ENCODE peak calls at places on chromosomes 4 and X, in seven cellular contexts. U is neural progenitor cell, E is colonic mucosa, C is vagina, S is tibial artery, A is tibial nerve, T is hepatocyte. B is an unnamed sample. For H3K4me1, the result is how much of the 10 kb centered on the place peaks cover.

GRCh38 chr4:182881928-182882327 is 35.3 kb downstream of the DCTD start:
- DNase-seq in E (no peak), T (no peak), A (no peak), S (no peak), C (no peak), U (no peak), B (peak)

GRCh38 chr4:7187691-7188090 is 4.6 kb upstream of the SORCS2 start:
- DNase-seq in E (no peak), C (no peak), S (peak), T (no peak), U (no peak), A (no peak), B (no peak)

GRCh38 chrX:109830704-109831206 is 97.7 kb upstream of the ACSL4 start:
- DNase-seq in A (no peak), U (no peak), E (no peak), C (no peak), S (no peak), T (peak), B (no peak)

GRCh38 chrX:37905436-37906147 is 58.2 kb upstream of the DYNLT3 start:
- DNase-seq in U (peak), S (no peak), E (no peak), C (no peak), A (no peak), T (peak), B (peak)

GRCh38 chrX:112834016-112834855 is 6.4 kb downstream of the AMOT start:
- DNase-seq in S (no peak), U (peak), E (no peak), C (no peak), A (no peak), T (peak), B (no peak)

GRCh38 chr4:47705326-47705981 is 132.4 kb downstream of the CORIN start:
- DNase-seq in T (peak), A (no peak), U (peak), S (no peak), C (no peak), E (no peak), B (no peak)

GRCh38 chr4:3767569-3768288 is 1.5 kb downstream of the ADRA2C start:
- DNase-seq in E (peak), S (no peak), A (no peak), C (no peak), U (peak), T (peak), B (no peak)

GRCh38 chr4:103018391-103019318 is 850 bp downstream of the SLC9B1 start:
- DNase-seq in T (no peak), U (no peak), S (peak), A (peak), C (no peak), E (peak), B (no peak)

GRCh38 chrX:37405954-37406353 is 56.8 kb downstream of the PRRG1 start:
- DNase-seq in T (no peak), C (no peak), A (no peak), U (no peak), E (no peak), S (no peak), B (no peak)

GRCh38 chr4:88027611-88028608 is 20.5 kb downstream of the PKD2 start:
- DNase-seq in C (no peak), U (no peak), S (no peak), T (peak), A (no peak), E (no peak), B (no peak)

GRCh38 chr4:170128219-170128804 is 38.6 kb upstream of the AADAT start:
- DNase-seq in E (no peak), C (no peak), T (no peak), S (no peak), A (no peak), U (no peak), B (no peak)

GRCh38 chr4:4582653-4583052 is 40.8 kb upstream of the STX18 start:
- DNase-seq in E (no peak), A (no peak), C (no peak), S (no peak), U (peak), T (no peak), B (no peak)

GRCh38 chrX:69100478-69100877 is 64.8 kb downstream of the PJA1 start:
- DNase-seq in C (no peak), A (no peak), S (no peak), E (no peak), T (no peak), U (no peak), B (no peak)

GRCh38 chrX:150032742-150033141 is 94.5 kb upstream of the EOLA2 start:
- DNase-seq in S (no peak), T (peak), E (no peak), A (no peak), C (no peak), U (peak), B (no peak)

GRCh38 chr4:37737456-37737855 is 51.3 kb upstream of the RELL1 start:
- DNase-seq in S (no peak), C (no peak), T (no peak), A (no peak), E (no peak), U (no peak), B (no peak)

GRCh38 chr4:39151120-39151713 is 31.1 kb upstream of the WDR19 start:
- DNase-seq in E (no peak), S (no peak), U (no peak), T (no peak), A (no peak), C (no peak), B (no peak)

GRCh38 chrX:139203681-139204575 is 326.6 kb upstream of the F9 start:
- DNase-seq in U (peak), C (no peak), S (no peak), A (no peak), E (no peak), T (peak), B (peak)

GRCh38 chr4:54063737-54064316 is 578 bp downstream of the CHIC2 start:
- DNase-seq in U (peak), S (peak), C (no peak), E (peak), T (peak), A (peak), B (peak)

GRCh38 chrX:42189601-42190000 is 266.2 kb upstream of the CASK start:
- DNase-seq in S (no peak), T (no peak), E (no peak), U (no peak), C (no peak), A (no peak), B (no peak)

GRCh38 chr4:32025840-32026459 is 1305.8 kb downstream of the PCDH7 start:
- DNase-seq in A (no peak), T (peak), C (no peak), U (no peak), S (no peak), E (peak), B (no peak)

GRCh38 chr4:81136161-81136910 is 78.7 kb downstream of the PRKG2 start:
- DNase-seq in T (no peak), C (no peak), U (no peak), E (no peak), A (peak), S (no peak), B (no peak)

GRCh38 chrX:34656467-34656841 is 631 bp downstream of the TMEM47 start:
- DNase-seq in U (no peak), E (no peak), C (no peak), S (peak), A (no peak), T (peak), B (no peak)

GRCh38 chr4:158811704-158812103 is 42.9 kb downstream of the FNIP2 start:
- DNase-seq in T (no peak), S (no peak), C (no peak), E (peak), U (no peak), A (peak), B (peak)

GRCh38 chr4:21490682-21491081 is 457.9 kb downstream of the KCNIP4 start:
- DNase-seq in U (no peak), E (no peak), T (no peak), A (no peak), S (no peak), C (no peak), B (no peak)

GRCh38 chr4:88999392-88999791 is 57.6 kb downstream of the FAM13A start:
- DNase-seq in U (no peak), E (no peak), C (no peak), S (no peak), A (no peak), T (no peak), B (no peak)

GRCh38 chr4:75514949-75515612 is 808 bp downstream of the THAP6 start:
- DNase-seq in E (peak), S (no peak), T (no peak), C (no peak), U (peak), A (no peak), B (no peak)

GRCh38 chrX:85114776-85115175 is 111.1 kb downstream of the APOOL start:
- DNase-seq in U (no peak), A (no peak), T (no peak), C (no peak), E (no peak), S (no peak), B (no peak)

GRCh38 chr4:92199135-92199534 is 104.6 kb upstream of the GRID2 start:
- DNase-seq in T (no peak), S (no peak), A (no peak), C (no peak), E (no peak), U (no peak), B (no peak)

GRCh38 chr4:139492429-139492828 is 38.5 kb downstream of the RAB33B start:
- DNase-seq in T (no peak), E (no peak), S (no peak), U (no peak), A (no peak), C (no peak), B (no peak)

GRCh38 chr4:24164054-24164453 is 274.2 kb upstream of the PPARGC1A start:
- DNase-seq in U (no peak), T (no peak), S (no peak), C (no peak), A (no peak), E (no peak), B (no peak)

GRCh38 chrX:101676571-101676970 is 16.9 kb upstream of the ARMCX2 start:
- DNase-seq in A (no peak), S (no peak), U (no peak), C (no peak), E (no peak), T (no peak), B (no peak)

GRCh38 chrX:109822861-109823260 is 89.8 kb upstream of the ACSL4 start:
- DNase-seq in C (no peak), U (no peak), A (no peak), S (no peak), T (no peak), E (no peak), B (no peak)

GRCh38 chrX:141989134-141989533 is 85.4 kb downstream of the MAGEC1 start:
- DNase-seq in C (no peak), E (no peak), A (no peak), S (no peak), T (no peak), U (no peak), B (no peak)

GRCh38 chr4:91057871-91058270 is 930.7 kb downstream of the CCSER1 start:
- DNase-seq in A (no peak), U (no peak), C (no peak), S (no peak), T (no peak), E (no peak), B (no peak)

DNA sequence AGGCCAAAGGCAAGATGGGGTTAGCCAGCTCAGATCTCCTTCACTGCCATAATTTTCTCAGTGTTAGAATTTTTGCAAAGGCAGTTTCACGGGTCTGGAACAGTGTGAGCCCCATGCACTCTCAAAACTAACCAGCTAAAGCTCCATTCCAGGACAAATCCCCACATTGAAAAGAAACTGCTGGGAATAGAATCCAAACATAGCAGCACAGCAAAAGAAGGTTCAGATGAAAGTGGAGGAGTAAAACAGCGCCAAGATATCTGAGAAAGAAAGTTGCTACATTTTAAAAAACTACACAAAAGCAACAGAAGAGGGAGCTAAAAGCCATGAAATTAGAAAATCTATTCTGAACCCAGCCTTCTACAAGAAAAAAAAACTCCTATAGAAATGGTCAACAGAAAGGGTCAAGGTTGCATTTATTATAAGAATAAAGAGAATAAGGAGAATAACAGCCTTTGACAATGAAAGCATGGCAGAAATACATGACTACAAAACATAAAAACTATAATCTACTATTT is 39.6 kb upstream of the SLC7A3 start:
- DNase-seq in U (peak), S (no peak), A (no peak), C (no peak), T (no peak), E (no peak), B (no peak)
- TF ChIP-seq CTCF in U (peak), S (peak), A (no peak), C (no peak), T (peak), E (no peak), B (no peak)

DNA sequence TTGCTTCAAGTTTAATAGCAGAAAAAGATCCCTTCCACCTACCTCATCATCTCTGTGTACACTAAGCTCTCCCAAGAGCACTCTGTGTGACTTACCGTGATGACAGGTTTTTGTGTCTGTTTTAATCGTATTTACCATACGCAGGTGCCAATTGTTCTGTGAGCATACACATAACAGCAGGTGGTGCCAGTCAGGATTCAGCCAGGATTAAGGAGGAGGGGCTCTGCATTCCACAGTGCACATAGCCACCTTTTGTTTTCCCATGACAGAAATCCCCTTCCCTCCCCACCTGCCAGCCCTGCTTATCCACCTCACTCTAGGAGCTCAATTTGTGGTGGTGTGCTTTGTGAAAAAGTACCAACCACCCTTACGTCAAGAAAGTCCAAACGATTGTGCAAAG is 14.8 kb downstream of the ANK2 start:
- DNase-seq in E (no peak), S (no peak), U (peak), T (no peak), C (no peak), A (no peak), B (no peak)
- H3K4me1 ChIP-seq in E (under half), S (under half), U (half or more), T (under half), C (under half), A (under half), B (under half)

DNA sequence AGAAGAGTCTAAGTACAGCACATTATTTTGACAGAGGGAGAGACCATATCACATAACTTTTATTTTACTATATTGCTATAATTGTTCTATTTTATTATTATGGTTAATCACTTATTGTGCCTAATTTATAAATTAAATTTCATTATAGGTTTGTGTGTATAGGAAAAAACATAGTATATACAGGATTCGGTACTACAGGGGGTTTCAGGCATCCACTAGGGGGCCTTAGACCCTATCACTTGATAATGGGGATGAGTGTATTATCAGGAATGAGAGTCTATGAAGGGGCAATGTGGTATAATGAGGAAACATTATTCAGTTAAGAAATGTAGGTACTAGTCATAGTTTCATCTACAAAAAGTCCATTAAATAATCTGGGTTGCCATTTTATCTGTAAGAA is 833.1 kb downstream of the C4orf33 start:
- DNase-seq in T (peak), S (no peak), U (peak), E (no peak), A (no peak), C (no peak), B (no peak)
- TF ChIP-seq CTCF in T (peak), S (no peak), U (peak), E (no peak), A (no peak), C (no peak), B (no peak)

GRCh38 chrX:148609766-148610698 is 109.6 kb downstream of the AFF2 start:
- DNase-seq in S (no peak), U (peak), A (no peak), T (peak), C (no peak), E (no peak), B (no peak)
- H3K4me1 ChIP-seq in S (under half), U (under half), A (under half), T (under half), C (under half), E (under half), B (under half)

DNA sequence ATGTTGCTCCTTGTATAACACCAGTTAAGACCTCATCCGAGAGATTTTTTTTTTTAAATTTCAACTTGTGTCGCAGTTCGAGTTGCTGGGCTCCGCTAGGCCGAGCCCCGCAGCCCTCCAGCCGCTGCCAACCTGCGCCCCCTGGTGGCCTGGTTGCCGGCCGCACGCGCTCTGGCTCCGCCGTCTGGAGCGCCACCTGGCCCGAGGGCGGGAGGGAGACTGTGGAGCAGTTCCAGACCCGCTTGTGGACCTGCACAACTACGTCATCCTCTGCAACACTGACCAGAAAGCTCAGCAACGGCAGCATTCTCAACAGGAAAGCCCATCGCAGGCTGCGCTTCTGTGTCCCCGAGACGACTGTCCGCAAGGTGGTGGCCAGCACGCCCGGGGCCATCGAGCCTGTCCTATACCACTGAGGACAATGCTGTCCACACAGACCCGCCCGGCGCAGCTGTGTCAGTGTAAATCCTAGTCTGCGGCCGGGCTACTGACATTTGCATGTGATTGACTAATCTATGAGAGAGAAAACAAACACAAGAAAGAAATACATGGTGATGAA is 39.1 kb downstream of the ARL9 start:
- DNase-seq in E (peak), A (peak), T (peak), U (peak), C (no peak), S (peak), B (peak)
- TF ChIP-seq CTCF in E (peak), A (peak), T (peak), U (peak), C (peak), S (peak), B (peak)